ENCODE peak calls at places on chromosomes 13 and 19, in five cellular contexts. One of them, this sample, is unnamed.

GRCh38 chr19:16143399-16144215 is at the start of gene HSH2D:
- DNase-seq in substantia nigra: no peak
- DNase-seq in CMK: no peak
- DNase-seq in SW 1271: no peak
- DNase-seq in stimulated activated CD8-positive, alpha-beta memory T cell treated with anti-CD3 and anti-CD28 coated beads, Interleukin-4, amount 100 ng/mL, for 1 hour: peak
- DNase-seq in this sample: no peak

GRCh38 chr19:4673216-4673615 is 3.1 kb upstream of the MYDGF start:
- DNase-seq in SW 1271: no peak
- DNase-seq in CMK: no peak
- DNase-seq in stimulated activated CD8-positive, alpha-beta memory T cell treated with anti-CD3 and anti-CD28 coated beads, Interleukin-4, amount 100 ng/mL, for 1 hour: no peak
- DNase-seq in substantia nigra: no peak
- DNase-seq in this sample: no peak

GRCh38 chr13:52809310-52809769 is 39.1 kb downstream of the PCDH8 start:
- DNase-seq in substantia nigra: peak
- DNase-seq in stimulated activated CD8-positive, alpha-beta memory T cell treated with anti-CD3 and anti-CD28 coated beads, Interleukin-4, amount 100 ng/mL, for 1 hour: no peak
- DNase-seq in CMK: peak
- DNase-seq in SW 1271: peak
- DNase-seq in this sample: peak

GRCh38 chr19:14408641-14409120 is 10.5 kb downstream of the DDX39A start:
- DNase-seq in stimulated activated CD8-positive, alpha-beta memory T cell treated with anti-CD3 and anti-CD28 coated beads, Interleukin-4, amount 100 ng/mL, for 1 hour: no peak
- DNase-seq in substantia nigra: no peak
- DNase-seq in CMK: no peak
- DNase-seq in SW 1271: no peak
- DNase-seq in this sample: no peak

GRCh38 chr19:54178581-54179261 is 5.8 kb upstream of the TMC4 start:
- DNase-seq in CMK: no peak
- DNase-seq in stimulated activated CD8-positive, alpha-beta memory T cell treated with anti-CD3 and anti-CD28 coated beads, Interleukin-4, amount 100 ng/mL, for 1 hour: no peak
- DNase-seq in substantia nigra: no peak
- DNase-seq in SW 1271: no peak
- DNase-seq in this sample: no peak

GRCh38 chr13:26247011-26247410 is 6.9 kb upstream of the CDK8 start:
- DNase-seq in SW 1271: no peak
- DNase-seq in stimulated activated CD8-positive, alpha-beta memory T cell treated with anti-CD3 and anti-CD28 coated beads, Interleukin-4, amount 100 ng/mL, for 1 hour: no peak
- DNase-seq in substantia nigra: no peak
- DNase-seq in CMK: no peak
- DNase-seq in this sample: no peak

GRCh38 chr13:59236309-59236939 is 927.3 kb downstream of the DIAPH3 start:
- DNase-seq in stimulated activated CD8-positive, alpha-beta memory T cell treated with anti-CD3 and anti-CD28 coated beads, Interleukin-4, amount 100 ng/mL, for 1 hour: no peak
- DNase-seq in CMK: no peak
- DNase-seq in SW 1271: no peak
- DNase-seq in substantia nigra: no peak
- DNase-seq in this sample: no peak

GRCh38 chr19:1864480-1865171 is 1.2 kb upstream of the KLF16 start:
- DNase-seq in substantia nigra: peak
- DNase-seq in SW 1271: peak
- DNase-seq in CMK: peak
- DNase-seq in stimulated activated CD8-positive, alpha-beta memory T cell treated with anti-CD3 and anti-CD28 coated beads, Interleukin-4, amount 100 ng/mL, for 1 hour: no peak
- DNase-seq in this sample: no peak

GRCh38 chr19:34145741-34146202 is 26.5 kb upstream of the LSM14A start:
- DNase-seq in stimulated activated CD8-positive, alpha-beta memory T cell treated with anti-CD3 and anti-CD28 coated beads, Interleukin-4, amount 100 ng/mL, for 1 hour: peak
- DNase-seq in substantia nigra: no peak
- DNase-seq in SW 1271: peak
- DNase-seq in CMK: peak
- DNase-seq in this sample: no peak

GRCh38 chr13:40031031-40031430 is 375.6 kb downstream of the COG6 start:
- DNase-seq in substantia nigra: no peak
- DNase-seq in CMK: no peak
- DNase-seq in SW 1271: no peak
- DNase-seq in stimulated activated CD8-positive, alpha-beta memory T cell treated with anti-CD3 and anti-CD28 coated beads, Interleukin-4, amount 100 ng/mL, for 1 hour: no peak
- DNase-seq in this sample: no peak

GRCh38 chr13:94712812-94713555 is 639 bp upstream of the SOX21 start:
- DNase-seq in SW 1271: no peak
- DNase-seq in stimulated activated CD8-positive, alpha-beta memory T cell treated with anti-CD3 and anti-CD28 coated beads, Interleukin-4, amount 100 ng/mL, for 1 hour: no peak
- DNase-seq in substantia nigra: peak
- DNase-seq in CMK: no peak
- DNase-seq in this sample: no peak

GRCh38 chr13:29520671-29521070 is 74.8 kb downstream of the SLC7A1 start:
- DNase-seq in stimulated activated CD8-positive, alpha-beta memory T cell treated with anti-CD3 and anti-CD28 coated beads, Interleukin-4, amount 100 ng/mL, for 1 hour: no peak
- DNase-seq in SW 1271: no peak
- DNase-seq in CMK: no peak
- DNase-seq in substantia nigra: no peak
- DNase-seq in this sample: no peak

GRCh38 chr13:113671066-113672001 is 4.3 kb downstream of the GRK1 start:
- DNase-seq in SW 1271: no peak
- DNase-seq in CMK: no peak
- DNase-seq in stimulated activated CD8-positive, alpha-beta memory T cell treated with anti-CD3 and anti-CD28 coated beads, Interleukin-4, amount 100 ng/mL, for 1 hour: no peak
- DNase-seq in substantia nigra: no peak
- DNase-seq in this sample: no peak

GRCh38 chr13:74696148-74696922 is 562.1 kb upstream of the KLF12 start:
- DNase-seq in CMK: no peak
- DNase-seq in SW 1271: no peak
- DNase-seq in substantia nigra: no peak
- DNase-seq in stimulated activated CD8-positive, alpha-beta memory T cell treated with anti-CD3 and anti-CD28 coated beads, Interleukin-4, amount 100 ng/mL, for 1 hour: no peak
- DNase-seq in this sample: no peak

GRCh38 chr13:106507560-106508274 is 27.7 kb downstream of the EFNB2 start:
- DNase-seq in substantia nigra: no peak
- DNase-seq in CMK: no peak
- DNase-seq in SW 1271: no peak
- DNase-seq in stimulated activated CD8-positive, alpha-beta memory T cell treated with anti-CD3 and anti-CD28 coated beads, Interleukin-4, amount 100 ng/mL, for 1 hour: no peak
- DNase-seq in this sample: no peak

GRCh38 chr13:47999973-48000372 is 1.1 kb downstream of the SUCLA2 start:
- DNase-seq in CMK: no peak
- DNase-seq in substantia nigra: no peak
- DNase-seq in SW 1271: no peak
- DNase-seq in stimulated activated CD8-positive, alpha-beta memory T cell treated with anti-CD3 and anti-CD28 coated beads, Interleukin-4, amount 100 ng/mL, for 1 hour: no peak
- DNase-seq in this sample: no peak

GRCh38 chr19:35378356-35378755 is 7.5 kb downstream of the GPR42 start:
- DNase-seq in stimulated activated CD8-positive, alpha-beta memory T cell treated with anti-CD3 and anti-CD28 coated beads, Interleukin-4, amount 100 ng/mL, for 1 hour: no peak
- DNase-seq in substantia nigra: no peak
- DNase-seq in SW 1271: no peak
- DNase-seq in CMK: no peak
- DNase-seq in this sample: no peak

GRCh38 chr19:28264556-28264955 is 948.4 kb downstream of the UQCRFS1 start:
- DNase-seq in stimulated activated CD8-positive, alpha-beta memory T cell treated with anti-CD3 and anti-CD28 coated beads, Interleukin-4, amount 100 ng/mL, for 1 hour: no peak
- DNase-seq in CMK: no peak
- DNase-seq in substantia nigra: no peak
- DNase-seq in SW 1271: no peak
- DNase-seq in this sample: no peak

GRCh38 chr13:51360489-51360888 is 21.0 kb downstream of the SERPINE3 start:
- DNase-seq in stimulated activated CD8-positive, alpha-beta memory T cell treated with anti-CD3 and anti-CD28 coated beads, Interleukin-4, amount 100 ng/mL, for 1 hour: no peak
- DNase-seq in SW 1271: no peak
- DNase-seq in substantia nigra: no peak
- DNase-seq in CMK: no peak
- DNase-seq in this sample: no peak

GRCh38 chr19:43776285-43776684 is 4.5 kb downstream of the KCNN4 start:
- DNase-seq in stimulated activated CD8-positive, alpha-beta memory T cell treated with anti-CD3 and anti-CD28 coated beads, Interleukin-4, amount 100 ng/mL, for 1 hour: no peak
- DNase-seq in substantia nigra: no peak
- DNase-seq in CMK: no peak
- DNase-seq in SW 1271: no peak
- DNase-seq in this sample: no peak

GRCh38 chr13:66950666-66951065 is 279.5 kb downstream of the PCDH9 start:
- DNase-seq in substantia nigra: no peak
- DNase-seq in SW 1271: no peak
- DNase-seq in stimulated activated CD8-positive, alpha-beta memory T cell treated with anti-CD3 and anti-CD28 coated beads, Interleukin-4, amount 100 ng/mL, for 1 hour: no peak
- DNase-seq in CMK: no peak
- DNase-seq in this sample: no peak

GRCh38 chr19:30090476-30090875 is 148.4 kb downstream of the URI1 start:
- DNase-seq in SW 1271: no peak
- DNase-seq in CMK: no peak
- DNase-seq in substantia nigra: no peak
- DNase-seq in stimulated activated CD8-positive, alpha-beta memory T cell treated with anti-CD3 and anti-CD28 coated beads, Interleukin-4, amount 100 ng/mL, for 1 hour: no peak
- DNase-seq in this sample: no peak

GRCh38 chr19:45962021-45962420 is 11.6 kb downstream of the NOVA2 start:
- DNase-seq in substantia nigra: no peak
- DNase-seq in stimulated activated CD8-positive, alpha-beta memory T cell treated with anti-CD3 and anti-CD28 coated beads, Interleukin-4, amount 100 ng/mL, for 1 hour: no peak
- DNase-seq in CMK: no peak
- DNase-seq in SW 1271: no peak
- DNase-seq in this sample: no peak

GRCh38 chr13:44230071-44230470 is 143.6 kb upstream of the SERP2 start:
- DNase-seq in stimulated activated CD8-positive, alpha-beta memory T cell treated with anti-CD3 and anti-CD28 coated beads, Interleukin-4, amount 100 ng/mL, for 1 hour: no peak
- DNase-seq in CMK: no peak
- DNase-seq in substantia nigra: no peak
- DNase-seq in SW 1271: no peak
- DNase-seq in this sample: no peak

GRCh38 chr19:54164369-54165068 is 5.0 kb upstream of the LENG1 start:
- DNase-seq in stimulated activated CD8-positive, alpha-beta memory T cell treated with anti-CD3 and anti-CD28 coated beads, Interleukin-4, amount 100 ng/mL, for 1 hour: peak
- DNase-seq in CMK: no peak
- DNase-seq in substantia nigra: no peak
- DNase-seq in SW 1271: no peak
- DNase-seq in this sample: no peak

GRCh38 chr19:40719414-40719894 is 2.5 kb downstream of the ITPKC start:
- DNase-seq in SW 1271: no peak
- DNase-seq in stimulated activated CD8-positive, alpha-beta memory T cell treated with anti-CD3 and anti-CD28 coated beads, Interleukin-4, amount 100 ng/mL, for 1 hour: no peak
- DNase-seq in substantia nigra: no peak
- DNase-seq in CMK: no peak
- DNase-seq in this sample: no peak

GRCh38 chr19:51024924-51025323 is 1.5 kb downstream of the KLK11 start:
- DNase-seq in stimulated activated CD8-positive, alpha-beta memory T cell treated with anti-CD3 and anti-CD28 coated beads, Interleukin-4, amount 100 ng/mL, for 1 hour: no peak
- DNase-seq in CMK: no peak
- DNase-seq in SW 1271: no peak
- DNase-seq in substantia nigra: no peak
- DNase-seq in this sample: no peak

GRCh38 chr19:5623397-5624153 is 692 bp downstream of the SAFB start:
- DNase-seq in CMK: no peak
- DNase-seq in substantia nigra: no peak
- DNase-seq in SW 1271: peak
- DNase-seq in stimulated activated CD8-positive, alpha-beta memory T cell treated with anti-CD3 and anti-CD28 coated beads, Interleukin-4, amount 100 ng/mL, for 1 hour: no peak
- DNase-seq in this sample: no peak

GRCh38 chr19:39916236-39916635 is 18.2 kb downstream of the FCGBP start:
- DNase-seq in substantia nigra: no peak
- DNase-seq in SW 1271: no peak
- DNase-seq in stimulated activated CD8-positive, alpha-beta memory T cell treated with anti-CD3 and anti-CD28 coated beads, Interleukin-4, amount 100 ng/mL, for 1 hour: no peak
- DNase-seq in CMK: no peak
- DNase-seq in this sample: no peak

GRCh38 chr13:73729046-73729445 is 405.2 kb downstream of the KLF12 start:
- DNase-seq in CMK: no peak
- DNase-seq in substantia nigra: no peak
- DNase-seq in SW 1271: no peak
- DNase-seq in stimulated activated CD8-positive, alpha-beta memory T cell treated with anti-CD3 and anti-CD28 coated beads, Interleukin-4, amount 100 ng/mL, for 1 hour: no peak
- DNase-seq in this sample: no peak

GRCh38 chr19:51808333-51808986 is 13.5 kb downstream of the FPR3 start:
- DNase-seq in stimulated activated CD8-positive, alpha-beta memory T cell treated with anti-CD3 and anti-CD28 coated beads, Interleukin-4, amount 100 ng/mL, for 1 hour: no peak
- DNase-seq in SW 1271: peak
- DNase-seq in substantia nigra: no peak
- DNase-seq in CMK: no peak
- DNase-seq in this sample: peak

GRCh38 chr19:39310558-39311311 is 9.9 kb downstream of the LRFN1 start:
- DNase-seq in substantia nigra: no peak
- DNase-seq in stimulated activated CD8-positive, alpha-beta memory T cell treated with anti-CD3 and anti-CD28 coated beads, Interleukin-4, amount 100 ng/mL, for 1 hour: no peak
- DNase-seq in SW 1271: no peak
- DNase-seq in CMK: peak
- DNase-seq in this sample: no peak

GRCh38 chr19:1098177-1099051 is 3.2 kb upstream of the POLR2E start:
- DNase-seq in SW 1271: no peak
- DNase-seq in substantia nigra: no peak
- DNase-seq in stimulated activated CD8-positive, alpha-beta memory T cell treated with anti-CD3 and anti-CD28 coated beads, Interleukin-4, amount 100 ng/mL, for 1 hour: no peak
- DNase-seq in CMK: no peak
- DNase-seq in this sample: no peak

GRCh38 chr13:90890435-90890834 is 457.1 kb upstream of the MIR17HG start:
- DNase-seq in CMK: no peak
- DNase-seq in SW 1271: no peak
- DNase-seq in stimulated activated CD8-positive, alpha-beta memory T cell treated with anti-CD3 and anti-CD28 coated beads, Interleukin-4, amount 100 ng/mL, for 1 hour: no peak
- DNase-seq in substantia nigra: no peak
- DNase-seq in this sample: no peak

GRCh38 chr19:2867025-2867991 is at the start of gene ZNF556:
- DNase-seq in stimulated activated CD8-positive, alpha-beta memory T cell treated with anti-CD3 and anti-CD28 coated beads, Interleukin-4, amount 100 ng/mL, for 1 hour: no peak
- DNase-seq in CMK: no peak
- DNase-seq in SW 1271: no peak
- DNase-seq in substantia nigra: no peak
- DNase-seq in this sample: no peak